ENCODE peak calls at places on chromosome 17, in ten cellular contexts. One of them, this sample, is unnamed.
A peak's percentile ranks its signal among the peaks of the same experiment; 100 is the strongest.

GRCh38 chr17:20156196-20157077 is 147.3 kb downstream of the SPECC1 start:
- DNase-seq in AG04450: no peak
- DNase-seq in heart right ventricle: no peak
- DNase-seq in AG10803: peak; percentile 22
- DNase-seq in AG09309: no peak
- DNase-seq in nephron progenitor cell: peak; percentile 67
- DNase-seq in left lung: peak; percentile 87
- DNase-seq in left ventricle myocardium inferior: no peak
- DNase-seq in BE2C: no peak
- DNase-seq in progenitor cell of endocrine pancreas: peak; percentile 42
- DNase-seq in this sample: peak; percentile 72

GRCh38 chr17:11369570-11369969 is 128.6 kb downstream of the SHISA6 start:
- DNase-seq in AG09309: no peak
- DNase-seq in progenitor cell of endocrine pancreas: no peak
- DNase-seq in nephron progenitor cell: no peak
- DNase-seq in left ventricle myocardium inferior: no peak
- DNase-seq in AG10803: no peak
- DNase-seq in heart right ventricle: no peak
- DNase-seq in BE2C: no peak
- DNase-seq in left lung: no peak
- DNase-seq in AG04450: no peak
- DNase-seq in this sample: no peak

GRCh38 chr17:68993112-68993511 is 37.9 kb upstream of the ABCA8 start:
- DNase-seq in left ventricle myocardium inferior: no peak
- DNase-seq in BE2C: no peak
- DNase-seq in AG09309: no peak
- DNase-seq in left lung: no peak
- DNase-seq in heart right ventricle: no peak
- DNase-seq in AG04450: no peak
- DNase-seq in AG10803: peak; percentile 22
- DNase-seq in nephron progenitor cell: no peak
- DNase-seq in progenitor cell of endocrine pancreas: no peak
- DNase-seq in this sample: no peak

GRCh38 chr17:8621585-8621984 is 8.9 kb downstream of the MYH10 start:
- DNase-seq in left lung: no peak
- DNase-seq in left ventricle myocardium inferior: no peak
- DNase-seq in BE2C: no peak
- DNase-seq in AG10803: no peak
- DNase-seq in heart right ventricle: no peak
- DNase-seq in nephron progenitor cell: no peak
- DNase-seq in AG04450: no peak
- DNase-seq in AG09309: no peak
- DNase-seq in progenitor cell of endocrine pancreas: no peak
- DNase-seq in this sample: peak; percentile 42

GRCh38 chr17:51640108-51640622 is 379.8 kb downstream of the UTP18 start:
- DNase-seq in left lung: no peak
- DNase-seq in AG09309: no peak
- DNase-seq in left ventricle myocardium inferior: no peak
- DNase-seq in AG04450: no peak
- DNase-seq in AG10803: no peak
- DNase-seq in progenitor cell of endocrine pancreas: no peak
- DNase-seq in nephron progenitor cell: no peak
- DNase-seq in heart right ventricle: no peak
- DNase-seq in BE2C: peak; percentile 22
- DNase-seq in this sample: peak; percentile 16

GRCh38 chr17:2337152-2337810 is at the start of gene SGSM2:
- DNase-seq in left lung: peak; percentile 90
- DNase-seq in nephron progenitor cell: peak; percentile 86
- DNase-seq in heart right ventricle: peak; percentile 71
- DNase-seq in AG04450: no peak
- DNase-seq in left ventricle myocardium inferior: peak; percentile 72
- DNase-seq in progenitor cell of endocrine pancreas: peak; percentile 69
- DNase-seq in AG09309: no peak
- DNase-seq in BE2C: peak; percentile 77
- DNase-seq in AG10803: peak; percentile 33
- DNase-seq in this sample: peak; percentile 95

GRCh38 chr17:44932096-44932495 is 15.5 kb downstream of the KIF18B start:
- DNase-seq in heart right ventricle: no peak
- DNase-seq in AG09309: no peak
- DNase-seq in BE2C: no peak
- DNase-seq in nephron progenitor cell: no peak
- DNase-seq in left ventricle myocardium inferior: peak; percentile 5
- DNase-seq in left lung: no peak
- DNase-seq in progenitor cell of endocrine pancreas: no peak
- DNase-seq in AG10803: no peak
- DNase-seq in AG04450: no peak
- DNase-seq in this sample: no peak

GRCh38 chr17:4014148-4014927 is 50.1 kb upstream of the ATP2A3 start:
- DNase-seq in BE2C: no peak
- DNase-seq in nephron progenitor cell: no peak
- DNase-seq in AG10803: no peak
- DNase-seq in left lung: peak; percentile 47
- DNase-seq in AG09309: no peak
- DNase-seq in AG04450: no peak
- DNase-seq in heart right ventricle: no peak
- DNase-seq in left ventricle myocardium inferior: no peak
- DNase-seq in progenitor cell of endocrine pancreas: no peak
- DNase-seq in this sample: no peak

GRCh38 chr17:66976379-66976663 is 11.8 kb downstream of the CACNG4 start:
- DNase-seq in left ventricle myocardium inferior: no peak
- DNase-seq in AG09309: no peak
- DNase-seq in AG04450: no peak
- DNase-seq in left lung: no peak
- DNase-seq in progenitor cell of endocrine pancreas: no peak
- DNase-seq in BE2C: no peak
- DNase-seq in heart right ventricle: no peak
- DNase-seq in AG10803: no peak
- DNase-seq in nephron progenitor cell: no peak
- DNase-seq in this sample: no peak

GRCh38 chr17:66975188-66975587 is 10.7 kb downstream of the CACNG4 start:
- DNase-seq in left lung: peak; percentile 8
- DNase-seq in progenitor cell of endocrine pancreas: no peak
- DNase-seq in nephron progenitor cell: no peak
- DNase-seq in left ventricle myocardium inferior: no peak
- DNase-seq in AG09309: no peak
- DNase-seq in AG04450: no peak
- DNase-seq in heart right ventricle: no peak
- DNase-seq in BE2C: no peak
- DNase-seq in AG10803: no peak
- DNase-seq in this sample: no peak

GRCh38 chr17:66976781-66977201 is 12.3 kb downstream of the CACNG4 start:
- DNase-seq in left lung: peak; percentile 55
- DNase-seq in progenitor cell of endocrine pancreas: no peak
- DNase-seq in AG09309: no peak
- DNase-seq in AG10803: no peak
- DNase-seq in heart right ventricle: no peak
- DNase-seq in BE2C: peak; percentile 76
- DNase-seq in left ventricle myocardium inferior: peak; percentile 21
- DNase-seq in nephron progenitor cell: peak; percentile 60
- DNase-seq in AG04450: no peak
- DNase-seq in this sample: no peak

GRCh38 chr17:66978514-66979061 is 14.1 kb downstream of the CACNG4 start:
- DNase-seq in left lung: no peak
- DNase-seq in progenitor cell of endocrine pancreas: no peak
- DNase-seq in AG04450: no peak
- DNase-seq in BE2C: peak; percentile 47
- DNase-seq in nephron progenitor cell: no peak
- DNase-seq in AG09309: no peak
- DNase-seq in heart right ventricle: peak; percentile 77
- DNase-seq in left ventricle myocardium inferior: peak; percentile 81
- DNase-seq in AG10803: peak; percentile 21
- DNase-seq in this sample: no peak

DNA sequence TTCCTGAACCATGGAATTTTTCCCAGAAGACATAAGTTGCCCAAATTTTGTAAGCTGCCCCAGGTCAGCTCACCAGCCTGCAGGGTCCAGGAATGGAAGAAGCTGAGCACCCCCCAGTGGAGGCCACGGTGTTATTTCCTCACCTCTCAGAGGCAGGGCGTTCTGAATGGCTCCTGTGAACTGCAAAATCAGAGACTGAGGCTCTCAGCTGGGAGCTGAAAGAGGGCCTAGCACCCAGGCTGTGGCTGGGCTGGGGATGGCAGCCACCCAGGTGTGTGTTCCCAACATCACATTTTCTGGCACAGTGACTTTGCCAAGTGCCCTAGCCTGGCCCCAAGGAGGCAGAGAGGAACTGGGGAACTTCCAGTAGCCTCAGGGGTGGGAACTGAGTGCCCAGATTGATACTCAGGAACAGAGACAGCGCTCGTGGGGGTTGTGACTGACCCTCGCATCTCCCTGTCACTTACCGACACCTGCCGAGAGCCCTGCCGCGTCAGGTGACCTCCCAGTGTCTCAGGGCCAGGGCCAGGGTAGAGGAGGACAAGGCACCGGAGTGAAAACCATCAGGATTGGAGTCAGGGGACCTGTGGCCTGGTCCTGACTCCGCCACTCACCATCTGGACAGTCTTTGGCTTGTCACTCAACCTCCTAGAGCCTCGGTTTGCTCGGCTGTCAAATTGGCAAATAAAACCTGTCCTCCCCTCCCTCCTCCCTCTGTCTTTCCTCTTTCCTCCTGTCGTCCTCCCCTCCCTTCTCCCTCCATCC is 11.3 kb downstream of the CACNG4 start:
- DNase-seq in nephron progenitor cell: no peak
- DNase-seq in progenitor cell of endocrine pancreas: no peak
- DNase-seq in left lung: peak; percentile 48
- DNase-seq in heart right ventricle: no peak
- DNase-seq in BE2C: no peak
- DNase-seq in AG04450: no peak
- DNase-seq in AG10803: no peak
- DNase-seq in left ventricle myocardium inferior: peak; percentile 39
- DNase-seq in AG09309: no peak
- DNase-seq in this sample: peak; percentile 47
- TF ChIP-seq CTCF in nephron progenitor cell: no peak
- TF ChIP-seq CTCF in progenitor cell of endocrine pancreas: peak; percentile 40
- TF ChIP-seq CTCF in left lung: no peak
- TF ChIP-seq CTCF in heart right ventricle: no peak
- TF ChIP-seq CTCF in BE2C: peak; percentile 40
- TF ChIP-seq CTCF in AG04450: peak; percentile 13
- TF ChIP-seq CTCF in AG10803: no peak
- TF ChIP-seq CTCF in left ventricle myocardium inferior: no peak
- TF ChIP-seq CTCF in AG09309: no peak
- TF ChIP-seq CTCF in this sample: peak; percentile 12

GRCh38 chr17:38732376-38733314 is 2.5 kb downstream of the CISD3 start:
- DNase-seq in nephron progenitor cell: no peak
- DNase-seq in heart right ventricle: no peak
- DNase-seq in AG04450: no peak
- DNase-seq in progenitor cell of endocrine pancreas: no peak
- DNase-seq in BE2C: no peak
- DNase-seq in left ventricle myocardium inferior: no peak
- DNase-seq in AG10803: no peak
- DNase-seq in left lung: no peak
- DNase-seq in AG09309: no peak
- DNase-seq in this sample: no peak

GRCh38 chr17:38731526-38732294 is 1.6 kb downstream of the CISD3 start:
- DNase-seq in nephron progenitor cell: no peak
- DNase-seq in BE2C: no peak
- DNase-seq in heart right ventricle: no peak
- DNase-seq in AG09309: no peak
- DNase-seq in AG04450: no peak
- DNase-seq in left ventricle myocardium inferior: no peak
- DNase-seq in progenitor cell of endocrine pancreas: no peak
- DNase-seq in AG10803: no peak
- DNase-seq in left lung: no peak
- DNase-seq in this sample: no peak

GRCh38 chr17:38735161-38735997 is 5.2 kb downstream of the CISD3 start:
- DNase-seq in BE2C: peak; percentile 79
- DNase-seq in left lung: peak; percentile 88
- DNase-seq in AG09309: no peak
- DNase-seq in heart right ventricle: peak; percentile 71
- DNase-seq in left ventricle myocardium inferior: peak; percentile 68
- DNase-seq in nephron progenitor cell: peak; percentile 88
- DNase-seq in AG10803: no peak
- DNase-seq in progenitor cell of endocrine pancreas: peak; percentile 63
- DNase-seq in AG04450: no peak
- DNase-seq in this sample: peak; percentile 87

GRCh38 chr17:38734235-38734633 is 4.1 kb downstream of the CISD3 start:
- DNase-seq in BE2C: no peak
- DNase-seq in AG04450: no peak
- DNase-seq in nephron progenitor cell: no peak
- DNase-seq in heart right ventricle: no peak
- DNase-seq in left ventricle myocardium inferior: no peak
- DNase-seq in AG10803: no peak
- DNase-seq in progenitor cell of endocrine pancreas: no peak
- DNase-seq in AG09309: no peak
- DNase-seq in left lung: no peak
- DNase-seq in this sample: no peak

GRCh38 chr17:38733315-38734234 is 3.4 kb downstream of the CISD3 start:
- DNase-seq in left ventricle myocardium inferior: no peak
- DNase-seq in nephron progenitor cell: no peak
- DNase-seq in heart right ventricle: no peak
- DNase-seq in AG09309: no peak
- DNase-seq in left lung: no peak
- DNase-seq in BE2C: peak; percentile 49
- DNase-seq in progenitor cell of endocrine pancreas: no peak
- DNase-seq in AG04450: no peak
- DNase-seq in AG10803: no peak
- DNase-seq in this sample: no peak
- TF ChIP-seq CTCF in left ventricle myocardium inferior: no peak
- TF ChIP-seq CTCF in nephron progenitor cell: peak; percentile 11
- TF ChIP-seq CTCF in heart right ventricle: no peak
- TF ChIP-seq CTCF in AG09309: peak; percentile 14
- TF ChIP-seq CTCF in left lung: no peak
- TF ChIP-seq CTCF in BE2C: peak; percentile 49
- TF ChIP-seq CTCF in progenitor cell of endocrine pancreas: peak; percentile 34
- TF ChIP-seq CTCF in AG04450: peak; percentile 29
- TF ChIP-seq CTCF in AG10803: peak; percentile 5
- TF ChIP-seq CTCF in this sample: peak; percentile 13

GRCh38 chr17:565506-565905 is 149.1 kb downstream of the VPS53 start:
- DNase-seq in progenitor cell of endocrine pancreas: no peak
- DNase-seq in AG09309: no peak
- DNase-seq in heart right ventricle: no peak
- DNase-seq in AG10803: no peak
- DNase-seq in left lung: no peak
- DNase-seq in AG04450: no peak
- DNase-seq in nephron progenitor cell: no peak
- DNase-seq in BE2C: peak; percentile 10
- DNase-seq in left ventricle myocardium inferior: no peak
- DNase-seq in this sample: no peak
- TF ChIP-seq CTCF in progenitor cell of endocrine pancreas: peak; percentile 26
- TF ChIP-seq CTCF in AG09309: peak; percentile 20
- TF ChIP-seq CTCF in heart right ventricle: no peak
- TF ChIP-seq CTCF in AG10803: no peak
- TF ChIP-seq CTCF in left lung: no peak
- TF ChIP-seq CTCF in AG04450: peak; percentile 19
- TF ChIP-seq CTCF in nephron progenitor cell: no peak
- TF ChIP-seq CTCF in BE2C: no peak
- TF ChIP-seq CTCF in left ventricle myocardium inferior: no peak
- TF ChIP-seq CTCF in this sample: no peak

DNA sequence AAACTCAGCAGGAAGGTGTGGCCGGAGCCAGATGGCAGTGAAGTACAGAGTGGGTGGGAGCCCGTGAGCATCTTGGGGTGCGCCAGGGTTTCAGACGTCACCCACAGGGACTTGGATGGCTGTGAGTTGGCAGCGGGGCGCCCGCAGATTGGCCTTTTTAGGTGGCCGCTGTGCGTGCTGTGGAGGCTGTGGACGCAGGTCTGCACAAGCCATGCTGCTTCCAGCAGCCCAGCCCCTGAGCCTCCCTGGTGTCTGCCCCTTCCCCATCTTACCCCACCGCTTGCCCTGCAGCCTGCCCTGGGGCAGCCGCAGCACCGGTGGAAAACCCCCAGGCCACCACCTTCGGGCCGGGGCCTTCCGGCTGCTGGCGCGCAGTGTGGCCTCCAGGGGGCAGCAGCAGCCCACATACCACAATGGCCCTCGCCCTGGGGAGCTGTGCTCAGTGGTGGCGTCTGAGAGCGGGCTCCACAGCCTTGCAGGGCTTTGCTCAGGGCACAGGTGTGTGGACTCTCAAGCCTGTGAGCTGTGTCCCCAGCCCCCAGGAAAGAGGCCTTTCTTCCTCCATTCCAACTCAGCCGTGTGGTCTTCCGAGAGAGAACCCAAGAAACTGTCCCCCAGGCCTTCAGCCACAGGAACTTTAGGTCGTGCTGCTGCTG is 11.8 kb downstream of the ENDOV start:
- DNase-seq in AG10803: peak; percentile 48
- DNase-seq in progenitor cell of endocrine pancreas: peak; percentile 85
- DNase-seq in nephron progenitor cell: peak; percentile 90
- DNase-seq in left lung: peak; percentile 96
- DNase-seq in heart right ventricle: peak; percentile 62
- DNase-seq in AG04450: peak; percentile 16
- DNase-seq in left ventricle myocardium inferior: peak; percentile 66
- DNase-seq in BE2C: peak; percentile 85
- DNase-seq in AG09309: no peak
- DNase-seq in this sample: peak; percentile 95
- TF ChIP-seq CTCF in AG10803: peak; percentile 78
- TF ChIP-seq CTCF in progenitor cell of endocrine pancreas: peak; percentile 95
- TF ChIP-seq CTCF in nephron progenitor cell: peak; percentile 94
- TF ChIP-seq CTCF in left lung: peak; percentile 93
- TF ChIP-seq CTCF in heart right ventricle: peak; percentile 96
- TF ChIP-seq CTCF in AG04450: peak; percentile 93
- TF ChIP-seq CTCF in left ventricle myocardium inferior: peak; percentile 98
- TF ChIP-seq CTCF in BE2C: peak; percentile 92
- TF ChIP-seq CTCF in AG09309: peak; percentile 98
- TF ChIP-seq CTCF in this sample: peak; percentile 94